ENCODE peak calls at places on chromosomes 2 and 18, in nine cellular contexts. One of them, this sample, is unnamed. For H3K9me3, the result is how much of the 10 kb centered on the place peaks cover.

GRCh38 chr18:50806208-50806616 is 13.6 kb downstream of the MRO start:
- DNase-seq in cardiac muscle cell: peak
- DNase-seq in WERI-Rb-1: peak
- DNase-seq in lower lobe of right lung: peak
- DNase-seq in uterus: no peak
- DNase-seq in A549: no peak
- DNase-seq in heart right ventricle: no peak
- DNase-seq in psoas muscle: no peak
- DNase-seq in colonic mucosa: no peak
- DNase-seq in this sample: no peak

GRCh38 chr2:44954902-44955592 is 13.5 kb downstream of the SIX3 start:
- DNase-seq in cardiac muscle cell: no peak
- DNase-seq in psoas muscle: no peak
- DNase-seq in uterus: no peak
- DNase-seq in WERI-Rb-1: no peak
- DNase-seq in A549: no peak
- DNase-seq in heart right ventricle: no peak
- DNase-seq in lower lobe of right lung: peak
- DNase-seq in colonic mucosa: no peak
- DNase-seq in this sample: no peak

GRCh38 chr18:45774065-45774521 is 50.1 kb downstream of the SLC14A1 start:
- DNase-seq in heart right ventricle: no peak
- DNase-seq in WERI-Rb-1: no peak
- DNase-seq in lower lobe of right lung: no peak
- DNase-seq in cardiac muscle cell: no peak
- DNase-seq in A549: no peak
- DNase-seq in colonic mucosa: no peak
- DNase-seq in psoas muscle: no peak
- DNase-seq in uterus: no peak
- DNase-seq in this sample: no peak

GRCh38 chr2:201890447-201890846 is 84.1 kb downstream of the CDK15 start:
- DNase-seq in colonic mucosa: no peak
- DNase-seq in cardiac muscle cell: no peak
- DNase-seq in uterus: no peak
- DNase-seq in lower lobe of right lung: no peak
- DNase-seq in heart right ventricle: no peak
- DNase-seq in psoas muscle: no peak
- DNase-seq in A549: no peak
- DNase-seq in WERI-Rb-1: no peak
- DNase-seq in this sample: no peak

GRCh38 chr2:11175293-11175795 is 20.1 kb downstream of the SLC66A3 start:
- DNase-seq in colonic mucosa: no peak
- DNase-seq in lower lobe of right lung: no peak
- DNase-seq in uterus: no peak
- DNase-seq in cardiac muscle cell: no peak
- DNase-seq in heart right ventricle: no peak
- DNase-seq in A549: no peak
- DNase-seq in psoas muscle: no peak
- DNase-seq in WERI-Rb-1: no peak
- DNase-seq in this sample: no peak

GRCh38 chr2:120949027-120949956 is 213.6 kb downstream of the GLI2 start:
- DNase-seq in psoas muscle: no peak
- DNase-seq in uterus: no peak
- DNase-seq in heart right ventricle: no peak
- DNase-seq in lower lobe of right lung: no peak
- DNase-seq in WERI-Rb-1: peak
- DNase-seq in cardiac muscle cell: peak
- DNase-seq in A549: peak
- DNase-seq in colonic mucosa: peak
- DNase-seq in this sample: no peak

GRCh38 chr2:204967199-204967995 is 422.1 kb downstream of the PARD3B start:
- DNase-seq in cardiac muscle cell: no peak
- DNase-seq in psoas muscle: no peak
- DNase-seq in heart right ventricle: no peak
- DNase-seq in colonic mucosa: no peak
- DNase-seq in uterus: no peak
- DNase-seq in lower lobe of right lung: no peak
- DNase-seq in WERI-Rb-1: peak
- DNase-seq in A549: no peak
- DNase-seq in this sample: peak

GRCh38 chr2:100941646-100942240 is 60.3 kb upstream of the RPL31 start:
- DNase-seq in cardiac muscle cell: no peak
- DNase-seq in uterus: no peak
- DNase-seq in psoas muscle: no peak
- DNase-seq in lower lobe of right lung: no peak
- DNase-seq in WERI-Rb-1: no peak
- DNase-seq in heart right ventricle: no peak
- DNase-seq in A549: no peak
- DNase-seq in colonic mucosa: no peak
- DNase-seq in this sample: no peak

GRCh38 chr2:47232738-47233415 is 77.8 kb upstream of the STPG4 start:
- DNase-seq in uterus: no peak
- DNase-seq in heart right ventricle: no peak
- DNase-seq in cardiac muscle cell: no peak
- DNase-seq in psoas muscle: no peak
- DNase-seq in WERI-Rb-1: no peak
- DNase-seq in lower lobe of right lung: no peak
- DNase-seq in A549: no peak
- DNase-seq in colonic mucosa: no peak
- DNase-seq in this sample: no peak

GRCh38 chr2:12764075-12764722 is 47.5 kb downstream of the TRIB2 start:
- DNase-seq in uterus: no peak
- DNase-seq in lower lobe of right lung: no peak
- DNase-seq in WERI-Rb-1: no peak
- DNase-seq in psoas muscle: no peak
- DNase-seq in heart right ventricle: no peak
- DNase-seq in A549: no peak
- DNase-seq in colonic mucosa: no peak
- DNase-seq in cardiac muscle cell: no peak
- DNase-seq in this sample: no peak

GRCh38 chr2:134690629-134691215 is 28.1 kb downstream of the TMEM163 start:
- DNase-seq in colonic mucosa: no peak
- DNase-seq in A549: no peak
- DNase-seq in uterus: no peak
- DNase-seq in heart right ventricle: no peak
- DNase-seq in cardiac muscle cell: no peak
- DNase-seq in lower lobe of right lung: no peak
- DNase-seq in WERI-Rb-1: no peak
- DNase-seq in psoas muscle: no peak
- DNase-seq in this sample: no peak

GRCh38 chr2:190812506-190813294 is 67.9 kb upstream of the GLS start:
- DNase-seq in lower lobe of right lung: no peak
- DNase-seq in WERI-Rb-1: no peak
- DNase-seq in A549: no peak
- DNase-seq in colonic mucosa: no peak
- DNase-seq in cardiac muscle cell: no peak
- DNase-seq in uterus: no peak
- DNase-seq in heart right ventricle: no peak
- DNase-seq in psoas muscle: no peak
- DNase-seq in this sample: no peak

GRCh38 chr2:216838146-216838545 is 21.7 kb downstream of the TNP1 start:
- DNase-seq in A549: no peak
- DNase-seq in uterus: no peak
- DNase-seq in WERI-Rb-1: no peak
- DNase-seq in cardiac muscle cell: no peak
- DNase-seq in psoas muscle: no peak
- DNase-seq in lower lobe of right lung: no peak
- DNase-seq in colonic mucosa: no peak
- DNase-seq in heart right ventricle: peak
- DNase-seq in this sample: no peak

GRCh38 chr18:73136134-73136533 is 268.3 kb upstream of the NETO1 start:
- DNase-seq in uterus: no peak
- DNase-seq in heart right ventricle: no peak
- DNase-seq in colonic mucosa: no peak
- DNase-seq in cardiac muscle cell: peak
- DNase-seq in WERI-Rb-1: no peak
- DNase-seq in A549: no peak
- DNase-seq in lower lobe of right lung: no peak
- DNase-seq in psoas muscle: no peak
- DNase-seq in this sample: no peak

GRCh38 chr2:74457549-74458131 is 598 bp upstream of the WBP1 start:
- DNase-seq in colonic mucosa: peak
- DNase-seq in WERI-Rb-1: peak
- DNase-seq in lower lobe of right lung: peak
- DNase-seq in uterus: peak
- DNase-seq in psoas muscle: peak
- DNase-seq in cardiac muscle cell: peak
- DNase-seq in A549: peak
- DNase-seq in heart right ventricle: peak
- DNase-seq in this sample: peak

GRCh38 chr2:14350856-14351255 is 281.7 kb upstream of the LRATD1 start:
- DNase-seq in A549: no peak
- DNase-seq in lower lobe of right lung: no peak
- DNase-seq in WERI-Rb-1: no peak
- DNase-seq in heart right ventricle: no peak
- DNase-seq in psoas muscle: no peak
- DNase-seq in colonic mucosa: no peak
- DNase-seq in cardiac muscle cell: no peak
- DNase-seq in uterus: no peak
- DNase-seq in this sample: no peak

GRCh38 chr2:121550669-121551068 is 20.0 kb downstream of the RNU4ATAC start:
- DNase-seq in A549: no peak
- DNase-seq in heart right ventricle: no peak
- DNase-seq in psoas muscle: no peak
- DNase-seq in cardiac muscle cell: no peak
- DNase-seq in WERI-Rb-1: no peak
- DNase-seq in colonic mucosa: no peak
- DNase-seq in uterus: no peak
- DNase-seq in lower lobe of right lung: no peak
- DNase-seq in this sample: no peak

GRCh38 chr2:64881037-64881492 is 108.1 kb upstream of the SLC1A4 start:
- DNase-seq in heart right ventricle: no peak
- DNase-seq in WERI-Rb-1: no peak
- DNase-seq in psoas muscle: no peak
- DNase-seq in colonic mucosa: no peak
- DNase-seq in uterus: no peak
- DNase-seq in lower lobe of right lung: no peak
- DNase-seq in cardiac muscle cell: no peak
- DNase-seq in A549: no peak
- DNase-seq in this sample: no peak

GRCh38 chr2:53969285-53970094 is 1.3 kb downstream of the PSME4 start:
- DNase-seq in psoas muscle: no peak
- DNase-seq in lower lobe of right lung: no peak
- DNase-seq in cardiac muscle cell: no peak
- DNase-seq in WERI-Rb-1: no peak
- DNase-seq in uterus: no peak
- DNase-seq in heart right ventricle: no peak
- DNase-seq in colonic mucosa: peak
- DNase-seq in A549: peak
- DNase-seq in this sample: no peak

GRCh38 chr2:219980666-219981065 is 353.2 kb downstream of the SLC4A3 start:
- DNase-seq in heart right ventricle: no peak
- DNase-seq in WERI-Rb-1: no peak
- DNase-seq in A549: no peak
- DNase-seq in lower lobe of right lung: no peak
- DNase-seq in psoas muscle: no peak
- DNase-seq in cardiac muscle cell: no peak
- DNase-seq in uterus: no peak
- DNase-seq in colonic mucosa: no peak
- DNase-seq in this sample: no peak

DNA sequence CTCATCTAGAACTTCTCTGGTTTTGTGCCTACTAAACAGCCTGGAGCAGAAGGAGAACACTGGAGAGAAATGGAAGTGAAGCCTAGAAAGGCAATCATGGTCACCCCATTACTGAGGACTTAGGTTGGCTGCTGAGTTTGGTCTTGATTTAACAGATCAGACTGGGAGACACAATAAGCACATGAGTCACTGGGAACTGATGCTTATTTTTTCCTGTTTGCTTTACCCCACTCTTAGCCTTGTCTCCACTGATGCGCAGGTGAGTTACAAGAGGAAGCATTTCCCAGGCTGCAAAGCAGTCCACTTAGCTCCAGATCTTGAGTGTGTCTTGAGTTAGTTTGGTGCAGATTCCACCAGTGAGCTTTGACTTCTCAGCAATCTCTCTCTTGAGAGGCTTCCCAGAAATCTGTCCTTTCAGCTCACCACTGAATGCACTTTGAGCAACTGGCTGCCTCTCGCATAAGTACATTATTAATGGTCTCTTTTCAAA is 390.3 kb upstream of the SETBP1 start:
- DNase-seq in A549: no peak
- DNase-seq in psoas muscle: no peak
- DNase-seq in lower lobe of right lung: no peak
- DNase-seq in cardiac muscle cell: peak
- DNase-seq in colonic mucosa: no peak
- DNase-seq in heart right ventricle: no peak
- DNase-seq in WERI-Rb-1: no peak
- DNase-seq in uterus: no peak
- DNase-seq in this sample: no peak
- H3K9me3 ChIP-seq in A549: under half
- H3K9me3 ChIP-seq in psoas muscle: under half
- H3K9me3 ChIP-seq in lower lobe of right lung: under half
- H3K9me3 ChIP-seq in cardiac muscle cell: under half
- H3K9me3 ChIP-seq in colonic mucosa: under half
- H3K9me3 ChIP-seq in heart right ventricle: under half
- H3K9me3 ChIP-seq in WERI-Rb-1: under half
- H3K9me3 ChIP-seq in uterus: under half
- H3K9me3 ChIP-seq in this sample: under half

GRCh38 chr2:6826081-6826913 is 39.4 kb downstream of the CMPK2 start:
- DNase-seq in heart right ventricle: peak
- DNase-seq in WERI-Rb-1: peak
- DNase-seq in psoas muscle: no peak
- DNase-seq in A549: peak
- DNase-seq in colonic mucosa: peak
- DNase-seq in lower lobe of right lung: no peak
- DNase-seq in uterus: no peak
- DNase-seq in cardiac muscle cell: peak
- DNase-seq in this sample: peak
- TF ChIP-seq CTCF in heart right ventricle: peak
- TF ChIP-seq CTCF in WERI-Rb-1: peak
- TF ChIP-seq CTCF in psoas muscle: peak
- TF ChIP-seq CTCF in A549: peak
- TF ChIP-seq CTCF in colonic mucosa: peak
- TF ChIP-seq CTCF in lower lobe of right lung: peak
- TF ChIP-seq CTCF in uterus: no peak
- TF ChIP-seq CTCF in cardiac muscle cell: peak
- TF ChIP-seq CTCF in this sample: peak

DNA sequence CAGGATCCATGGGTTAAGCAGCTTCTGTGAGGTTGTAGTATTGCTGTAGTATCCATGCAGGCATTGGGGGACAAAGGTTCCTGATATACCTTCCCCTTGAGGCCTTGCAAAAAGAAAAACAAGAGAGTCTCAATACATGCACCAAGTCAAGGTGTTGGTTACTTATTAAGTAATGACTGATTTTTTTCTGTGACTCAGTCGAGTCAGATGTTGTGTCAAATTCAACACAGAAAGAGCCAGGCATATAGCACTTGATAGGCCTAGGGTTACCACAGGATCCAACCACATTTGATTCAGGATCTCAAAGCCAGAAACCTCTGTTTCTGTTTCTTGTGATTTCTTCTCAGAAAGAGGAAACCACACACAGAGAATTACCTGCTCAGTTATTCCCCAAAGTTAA is 24.9 kb upstream of the CD8A start:
- DNase-seq in colonic mucosa: no peak
- DNase-seq in WERI-Rb-1: no peak
- DNase-seq in heart right ventricle: no peak
- DNase-seq in psoas muscle: no peak
- DNase-seq in uterus: no peak
- DNase-seq in lower lobe of right lung: no peak
- DNase-seq in A549: no peak
- DNase-seq in cardiac muscle cell: no peak
- DNase-seq in this sample: no peak
- H3K27ac ChIP-seq in colonic mucosa: no peak
- H3K27ac ChIP-seq in WERI-Rb-1: no peak
- H3K27ac ChIP-seq in heart right ventricle: no peak
- H3K27ac ChIP-seq in psoas muscle: no peak
- H3K27ac ChIP-seq in uterus: no peak
- H3K27ac ChIP-seq in lower lobe of right lung: no peak
- H3K27ac ChIP-seq in A549: no peak
- H3K27ac ChIP-seq in cardiac muscle cell: no peak
- H3K27ac ChIP-seq in this sample: no peak

GRCh38 chr2:239921843-239922242 is 103.3 kb downstream of the NDUFA10 start:
- DNase-seq in psoas muscle: no peak
- DNase-seq in lower lobe of right lung: no peak
- DNase-seq in A549: no peak
- DNase-seq in cardiac muscle cell: no peak
- DNase-seq in WERI-Rb-1: no peak
- DNase-seq in heart right ventricle: no peak
- DNase-seq in uterus: no peak
- DNase-seq in colonic mucosa: no peak
- DNase-seq in this sample: no peak
- H3K9me3 ChIP-seq in psoas muscle: under half
- H3K9me3 ChIP-seq in lower lobe of right lung: under half
- H3K9me3 ChIP-seq in A549: under half
- H3K9me3 ChIP-seq in cardiac muscle cell: under half
- H3K9me3 ChIP-seq in WERI-Rb-1: under half
- H3K9me3 ChIP-seq in heart right ventricle: under half
- H3K9me3 ChIP-seq in uterus: under half
- H3K9me3 ChIP-seq in colonic mucosa: under half
- H3K9me3 ChIP-seq in this sample: under half